ENCODE peak calls at places on chromosome 20, in six cellular contexts. X, M, K, L, Y and C are unnamed samples.

GRCh38 chr20:43726811-43727338 is at the start of gene GTSF1L:
- DNase-seq in K (no peak), Y (no peak), X (no peak), M (no peak), L (no peak), C (no peak)

GRCh38 chr20:51447097-51447764 is 95.3 kb downstream of the NFATC2 start:
- DNase-seq in M (peak; percentile 96), L (peak; percentile 77), K (peak; percentile 60), Y (peak; percentile 61), X (peak; percentile 84), C (peak; percentile 91)

GRCh38 chr20:1838479-1839279 is 56.5 kb upstream of the SIRPA start:
- DNase-seq in Y (no peak), M (no peak), K (no peak), X (no peak), L (no peak), C (no peak)

GRCh38 chr20:16607364-16608264 is 34.4 kb upstream of the KIF16B start:
- DNase-seq in L (no peak), M (no peak), Y (no peak), X (no peak), K (no peak), C (no peak)

GRCh38 chr20:44064501-44065400 is 122.2 kb downstream of the JPH2 start:
- DNase-seq in M (no peak), X (no peak), K (no peak), Y (no peak), L (no peak), C (peak; percentile 49)

GRCh38 chr20:56995635-56996075 is 270.8 kb downstream of the BMP7 start:
- DNase-seq in K (peak; percentile 45), X (peak; percentile 41), M (no peak), Y (no peak), L (no peak), C (no peak)

GRCh38 chr20:19692685-19693119 is 65.4 kb upstream of the RIN2 start:
- DNase-seq in M (peak; percentile 76), Y (peak; percentile 55), X (peak; percentile 56), K (peak; percentile 71), L (peak; percentile 32), C (peak; percentile 76)

GRCh38 chr20:53171065-53171464 is 198.9 kb downstream of the TSHZ2 start:
- DNase-seq in L (no peak), K (no peak), M (no peak), X (no peak), Y (no peak), C (no peak)

GRCh38 chr20:33783256-33783655 is 27.9 kb upstream of the CHMP4B start:
- DNase-seq in K (no peak), L (no peak), X (no peak), M (no peak), Y (no peak), C (no peak)

GRCh38 chr20:3168079-3168828 is 5.1 kb downstream of the LZTS3 start:
- DNase-seq in Y (peak; percentile 66), K (no peak), L (no peak), M (no peak), X (no peak), C (no peak)

GRCh38 chr20:4247898-4248858 is 232.8 kb upstream of the RNF24 start:
- DNase-seq in Y (no peak), M (no peak), L (no peak), K (no peak), X (no peak), C (no peak)
- H3K4me3 ChIP-seq in Y (no peak overlapping the region), M (peak overlapping the region; percentile 20), L (peak overlapping the region; percentile 47), K (peak overlapping the region; percentile 72), X (no peak overlapping the region), C (peak overlapping the region; percentile 75)

GRCh38 chr20:59725476-59726119 is 121.3 kb downstream of the PHACTR3 start:
- DNase-seq in Y (no peak), X (no peak), L (no peak), K (no peak), M (peak; percentile 21), C (peak; percentile 36)

GRCh38 chr20:59723607-59724456 is 119.5 kb downstream of the PHACTR3 start:
- DNase-seq in Y (no peak), X (no peak), M (peak; percentile 35), L (no peak), K (no peak), C (no peak)

GRCh38 chr20:59723108-59723500 is 118.8 kb downstream of the PHACTR3 start:
- DNase-seq in M (peak; percentile 60), X (no peak), Y (no peak), L (no peak), K (no peak), C (no peak)

GRCh38 chr20:59726196-59726595 is 121.9 kb downstream of the PHACTR3 start:
- DNase-seq in X (no peak), M (peak; percentile 21), L (no peak), Y (no peak), K (no peak), C (peak; percentile 64)

GRCh38 chr20:59724457-59725366 is 120.4 kb downstream of the PHACTR3 start:
- DNase-seq in K (no peak), M (peak; percentile 37), L (no peak), X (no peak), Y (no peak), C (peak; percentile 50)
- H3K4me3 ChIP-seq in K (no peak overlapping the region), M (no peak overlapping the region), L (no peak overlapping the region), X (no peak overlapping the region), Y (no peak overlapping the region), C (no peak overlapping the region)

DNA sequence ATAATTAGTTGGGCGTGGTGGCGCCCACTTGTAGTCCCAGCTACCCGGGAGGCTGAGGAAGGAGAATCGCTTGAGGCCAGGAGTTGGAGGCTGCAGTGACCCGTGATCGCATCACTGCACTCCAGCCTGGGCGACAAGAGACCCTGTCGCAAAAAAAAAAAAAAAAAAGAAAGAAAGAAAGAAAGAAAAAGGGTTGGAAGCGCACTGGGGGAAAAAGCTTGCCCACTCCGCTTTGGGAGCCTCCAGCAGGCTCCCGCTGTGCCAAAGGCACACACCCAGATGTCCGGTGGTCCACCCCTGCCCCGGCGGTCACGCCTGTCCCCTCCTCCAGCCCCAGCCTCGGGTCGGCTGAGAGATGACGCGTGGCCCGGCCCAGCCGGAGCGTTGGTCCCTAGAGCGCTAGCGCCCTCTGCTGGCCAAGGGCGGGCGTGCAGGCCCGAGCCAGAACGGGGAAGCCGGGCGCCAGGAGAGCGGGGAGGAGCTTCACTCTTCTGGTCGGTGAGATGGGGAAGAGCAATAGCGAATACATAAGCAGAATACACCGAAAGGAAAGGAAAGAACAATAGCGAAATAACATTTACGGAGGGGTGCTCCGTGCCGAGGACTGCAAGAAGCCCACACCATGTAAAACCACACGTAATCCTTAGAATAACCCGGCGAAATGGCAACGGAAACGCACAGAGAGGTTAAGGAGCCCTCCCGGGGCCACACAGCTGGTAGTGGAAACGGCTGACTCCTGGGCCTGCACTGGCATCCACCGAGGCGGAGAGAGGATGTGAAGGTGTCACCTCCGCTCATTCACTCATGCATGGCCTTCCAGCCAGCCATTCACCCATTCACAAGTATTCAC is 41.7 kb downstream of the UBE2V1 start:
- DNase-seq in L (peak; percentile 86), Y (peak; percentile 90), M (peak; percentile 93), K (peak; percentile 88), X (peak; percentile 81), C (peak; percentile 91)
- H3K4me3 ChIP-seq in L (peak overlapping the region; percentile 28), Y (peak overlapping the region; percentile 46), M (peak overlapping the region; percentile 32), K (peak overlapping the region; percentile 38), X (peak overlapping the region; percentile 51), C (peak overlapping the region; percentile 62)

GRCh38 chr20:35458388-35458787 is 3.0 kb downstream of the CEP250 start:
- DNase-seq in K (no peak), X (no peak), L (no peak), Y (no peak), M (no peak), C (no peak)
- H3K4me3 ChIP-seq in K (no peak overlapping the region), X (no peak overlapping the region), L (no peak overlapping the region), Y (no peak overlapping the region), M (no peak overlapping the region), C (no peak overlapping the region)

GRCh38 chr20:63695419-63696310 is 787 bp upstream of the TNFRSF6B start:
- DNase-seq in K (no peak), Y (peak; percentile 90), L (no peak), M (no peak), X (no peak), C (peak; percentile 70)

GRCh38 chr20:63694596-63695418 is 1.6 kb upstream of the TNFRSF6B start:
- DNase-seq in X (no peak), Y (no peak), L (no peak), M (no peak), K (no peak), C (peak; percentile 74)

GRCh38 chr20:63696628-63697356 is at the start of gene TNFRSF6B:
- DNase-seq in K (no peak), X (no peak), M (no peak), Y (peak; percentile 39), L (peak; percentile 20), C (peak; percentile 73)

GRCh38 chr20:63697357-63697867 is 960 bp downstream of the TNFRSF6B start:
- DNase-seq in M (no peak), K (no peak), L (peak; percentile 19), X (no peak), Y (no peak), C (no peak)

GRCh38 chr20:63696311-63696627 is 183 bp upstream of the TNFRSF6B start:
- DNase-seq in X (peak; percentile 55), K (no peak), L (no peak), M (no peak), Y (peak; percentile 41), C (no peak)
- H3K4me3 ChIP-seq in X (peak overlapping the region; percentile 65), K (no peak overlapping the region), L (no peak overlapping the region), M (no peak overlapping the region), Y (peak overlapping the region; percentile 31), C (peak overlapping the region; percentile 47)

DNA sequence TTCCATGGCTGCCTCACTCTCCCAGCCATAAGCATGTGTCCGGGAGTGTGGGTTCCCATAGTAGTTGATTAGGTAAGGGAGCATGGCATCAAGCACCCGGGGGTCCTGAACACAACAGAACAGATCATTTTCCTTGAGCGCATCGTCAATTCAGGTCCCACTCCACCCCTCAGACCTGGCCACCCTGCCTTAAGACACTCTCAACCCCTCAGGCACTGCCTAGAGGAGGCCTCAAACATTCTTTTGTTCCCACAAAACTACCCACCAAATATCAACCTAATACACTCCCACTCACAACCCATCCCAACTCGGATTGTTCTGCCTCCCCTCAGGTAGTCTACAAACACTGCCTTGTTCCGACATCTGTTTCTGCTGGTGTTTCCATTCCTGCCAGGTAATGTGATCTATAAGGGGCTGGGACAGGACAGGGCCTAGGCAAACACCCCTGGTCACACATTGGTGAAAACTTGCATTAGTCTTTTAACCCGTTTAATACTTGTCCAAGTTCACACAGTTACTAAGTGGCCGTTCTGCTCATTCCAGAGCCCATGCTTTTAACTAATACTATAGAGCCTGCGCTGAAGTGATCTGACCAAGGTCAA is 1.4 kb downstream of the NFS1 start:
- DNase-seq in X (no peak), L (no peak), K (no peak), Y (no peak), M (peak; percentile 62), C (no peak)
- H3K4me3 ChIP-seq in X (no peak overlapping the region), L (peak overlapping the region; percentile 95), K (peak overlapping the region; percentile 90), Y (peak overlapping the region; percentile 82), M (peak overlapping the region; percentile 94), C (peak overlapping the region; percentile 90)

GRCh38 chr20:38127011-38127621 is 38.0 kb downstream of the TGM2 start:
- DNase-seq in K (peak; percentile 52), X (peak; percentile 78), Y (peak; percentile 69), M (peak; percentile 81), L (peak; percentile 69), C (peak; percentile 79)

GRCh38 chr20:38125157-38126056 is 39.7 kb downstream of the TGM2 start:
- DNase-seq in L (peak; percentile 91), K (no peak), M (peak; percentile 92), Y (peak; percentile 78), X (peak; percentile 90), C (peak; percentile 94)

GRCh38 chr20:38128691-38129090 is 36.4 kb downstream of the TGM2 start:
- DNase-seq in L (peak; percentile 18), X (no peak), M (peak; percentile 34), Y (no peak), K (no peak), C (peak; percentile 65)

GRCh38 chr20:38127920-38128528 is 37.0 kb downstream of the TGM2 start:
- DNase-seq in M (peak; percentile 60), L (peak; percentile 13), K (no peak), X (no peak), Y (no peak), C (peak; percentile 36)

GRCh38 chr20:38126146-38126912 is 38.7 kb downstream of the TGM2 start:
- DNase-seq in Y (peak; percentile 36), L (peak; percentile 28), K (no peak), M (peak; percentile 68), X (peak; percentile 58), C (peak; percentile 71)
- H3K4me3 ChIP-seq in Y (no peak overlapping the region), L (no peak overlapping the region), K (no peak overlapping the region), M (no peak overlapping the region), X (no peak overlapping the region), C (peak overlapping the region; percentile 19)